ENCODE peak calls at places on chromosomes 6 and 20, in five cellular contexts. O, S, J, K and C are unnamed samples.

GRCh38 chr20:7571521-7572065 is 368.7 kb downstream of the HAO1 start:
- DNase-seq in S (no peak), J (no peak), O (no peak), K (no peak), C (no peak)

GRCh38 chr6:133977983-133978895 is 25.2 kb downstream of the TBPL1 start:
- DNase-seq in J (no peak), S (no peak), K (peak; percentile 27), O (peak; percentile 24), C (no peak)

GRCh38 chr6:30842754-30843610 is 41.3 kb upstream of the DDR1 start:
- DNase-seq in K (no peak), S (peak; percentile 73), J (no peak), O (no peak), C (no peak)

GRCh38 chr6:10170816-10171215 is 244.1 kb downstream of the TFAP2A start:
- DNase-seq in J (no peak), O (no peak), S (no peak), K (no peak), C (no peak)

GRCh38 chr6:162907876-162908481 is 180.2 kb downstream of the PACRG start:
- DNase-seq in J (no peak), K (no peak), O (no peak), S (no peak), C (no peak)

GRCh38 chr20:20666359-20666758 is 46.1 kb downstream of the RALGAPA2 start:
- DNase-seq in K (no peak), S (peak; percentile 72), O (no peak), J (no peak), C (no peak)

GRCh38 chr20:62899633-62900051 is 26.7 kb downstream of the DIDO1 start:
- DNase-seq in K (peak; percentile 41), S (peak; percentile 22), O (peak; percentile 47), J (no peak), C (no peak)

GRCh38 chr6:56026461-56027180 is 151.2 kb upstream of the BMP5 start:
- DNase-seq in J (no peak), O (no peak), S (no peak), K (no peak), C (no peak)

GRCh38 chr6:139483082-139483481 is 108.6 kb upstream of the CITED2 start:
- DNase-seq in S (no peak), K (no peak), J (no peak), O (no peak), C (no peak)

GRCh38 chr6:36642913-36643817 is 35.3 kb upstream of the CDKN1A start:
- DNase-seq in K (peak; percentile 97), J (peak; percentile 72), S (peak; percentile 84), O (peak; percentile 97), C (peak; percentile 82)

GRCh38 chr6:159467473-159468041 is 225.5 kb downstream of the SOD2 start:
- DNase-seq in S (no peak), J (no peak), O (no peak), K (no peak), C (no peak)

GRCh38 chr20:8744228-8744844 is 324.6 kb upstream of the PLCB4 start:
- DNase-seq in J (no peak), O (no peak), K (no peak), S (no peak), C (no peak)

GRCh38 chr6:139533573-139534471 is 159.4 kb upstream of the CITED2 start:
- DNase-seq in J (no peak), S (peak; percentile 43), O (peak; percentile 46), K (peak; percentile 61), C (peak; percentile 10)

GRCh38 chr20:25584905-25585704 is at the start of gene NINL:
- DNase-seq in J (peak; percentile 60), S (peak; percentile 75), K (peak; percentile 64), O (peak; percentile 74), C (peak; percentile 49)

GRCh38 chr6:16762265-16762546 is 946 bp upstream of the ATXN1 start:
- DNase-seq in K (no peak), O (no peak), J (no peak), S (no peak), C (no peak)

GRCh38 chr6:31822038-31822821 is 5.3 kb upstream of the HSPA1B start:
- DNase-seq in J (peak; percentile 89), O (peak; percentile 92), K (peak; percentile 94), S (peak; percentile 89), C (peak; percentile 89)

GRCh38 chr20:57794600-57795346 is 85.0 kb upstream of the PMEPA1 start:
- DNase-seq in K (no peak), J (no peak), S (no peak), O (no peak), C (no peak)

GRCh38 chr20:48197034-48197433 is 411.8 kb upstream of the SULF2 start:
- DNase-seq in O (no peak), K (no peak), J (no peak), S (no peak), C (no peak)

GRCh38 chr20:3045042-3045815 is 623 bp upstream of the MRPS26 start:
- DNase-seq in J (no peak), K (peak; percentile 74), S (peak; percentile 79), O (no peak), C (peak; percentile 74)

GRCh38 chr20:34983995-34984735 is 28.5 kb downstream of the MYH7B start:
- DNase-seq in O (no peak), K (no peak), S (no peak), J (no peak), C (no peak)

DNA sequence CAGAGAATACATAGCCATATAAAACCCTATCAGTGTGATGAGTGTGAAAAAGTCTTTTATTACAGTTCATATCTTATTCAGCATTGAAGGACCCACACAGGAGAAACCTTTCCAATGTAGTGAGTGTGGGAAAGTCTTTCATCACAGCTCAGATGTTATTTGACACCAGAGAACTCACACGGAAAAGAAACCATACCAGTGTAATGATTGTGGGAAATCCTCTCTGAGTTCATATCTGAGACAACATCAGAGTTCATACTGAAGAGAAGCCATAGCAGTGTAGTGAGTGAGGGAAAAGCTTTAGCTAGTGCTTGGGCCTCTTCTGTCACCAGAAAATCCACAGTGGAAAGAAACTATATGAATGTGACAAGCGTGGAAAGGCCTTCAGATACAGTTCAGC is 8.6 kb upstream of the ZSCAN16 start:
- DNase-seq in K (no peak), J (no peak), O (no peak), S (no peak), C (no peak)
- H3K36me3 ChIP-seq in K (peaks cover 6% of the 10 kb centered on the region), J (peaks cover 61% of the 10 kb centered on the region), O (no peaks in the 10 kb centered on the region), S (peaks cover 10% of the 10 kb centered on the region), C (no peaks in the 10 kb centered on the region)

GRCh38 chr6:17949168-17949567 is 38.3 kb downstream of the KIF13A start:
- DNase-seq in J (no peak), O (no peak), K (no peak), S (no peak), C (no peak)

GRCh38 chr6:17941318-17941717 is 46.1 kb downstream of the KIF13A start:
- DNase-seq in J (no peak), O (no peak), K (no peak), S (no peak), C (no peak)

GRCh38 chr6:17948725-17949124 is 38.7 kb downstream of the KIF13A start:
- DNase-seq in S (no peak), O (no peak), K (no peak), J (no peak), C (no peak)

GRCh38 chr6:17945111-17945510 is 42.3 kb downstream of the KIF13A start:
- DNase-seq in J (no peak), K (no peak), O (no peak), S (no peak), C (no peak)

GRCh38 chr6:17945575-17945974 is 41.9 kb downstream of the KIF13A start:
- DNase-seq in S (no peak), J (no peak), O (no peak), K (no peak), C (no peak)
- TF ChIP-seq POLR2A in S (no peak), J (no peak), O (no peak), K (no peak), C (no peak)

DNA sequence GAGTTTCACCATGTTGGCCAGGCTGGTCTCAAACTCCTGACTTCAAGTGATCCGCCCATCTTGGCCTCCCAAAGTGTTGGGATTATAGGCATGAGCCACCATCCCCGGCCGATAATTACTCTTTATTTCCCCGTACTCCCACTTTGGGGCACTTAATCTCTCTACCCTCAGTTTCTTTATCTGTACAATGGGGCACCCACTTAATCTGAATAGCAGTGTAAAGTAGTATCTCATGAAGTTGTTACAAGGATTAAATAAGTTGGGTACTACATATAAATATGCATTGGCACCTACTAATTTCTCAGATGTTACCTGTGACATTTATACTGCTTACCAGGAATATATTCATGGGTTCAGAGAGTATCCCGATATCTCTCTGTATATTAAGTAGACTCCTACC is 15.2 kb downstream of the GINM1 start:
- DNase-seq in O (no peak), S (no peak), J (no peak), K (no peak), C (no peak)
- H3K36me3 ChIP-seq in O (no peaks in the 10 kb centered on the region), S (no peaks in the 10 kb centered on the region), J (peaks cover 93% of the 10 kb centered on the region), K (no peaks in the 10 kb centered on the region), C (no peaks in the 10 kb centered on the region)

GRCh38 chr20:21820688-21821087 is 115.2 kb downstream of the PAX1 start:
- DNase-seq in S (no peak), O (no peak), J (no peak), K (no peak), C (no peak)
- TF ChIP-seq POLR2A in S (no peak), O (no peak), J (no peak), K (no peak), C (no peak)

GRCh38 chr20:433300-433975 is 25.3 kb downstream of the RBCK1 start:
- DNase-seq in J (no peak), S (no peak), O (no peak), K (no peak), C (no peak)
- H3K36me3 ChIP-seq in J (peaks cover 80% of the 10 kb centered on the region), S (peaks cover 43% of the 10 kb centered on the region), O (no peaks in the 10 kb centered on the region), K (no peaks in the 10 kb centered on the region), C (peaks cover 10% of the 10 kb centered on the region)

GRCh38 chr20:60365882-60366281 is 407.7 kb downstream of the CDH26 start:
- DNase-seq in O (no peak), K (no peak), J (no peak), S (no peak), C (no peak)
- TF ChIP-seq POLR2A in O (no peak), K (no peak), J (no peak), S (no peak), C (no peak)

DNA sequence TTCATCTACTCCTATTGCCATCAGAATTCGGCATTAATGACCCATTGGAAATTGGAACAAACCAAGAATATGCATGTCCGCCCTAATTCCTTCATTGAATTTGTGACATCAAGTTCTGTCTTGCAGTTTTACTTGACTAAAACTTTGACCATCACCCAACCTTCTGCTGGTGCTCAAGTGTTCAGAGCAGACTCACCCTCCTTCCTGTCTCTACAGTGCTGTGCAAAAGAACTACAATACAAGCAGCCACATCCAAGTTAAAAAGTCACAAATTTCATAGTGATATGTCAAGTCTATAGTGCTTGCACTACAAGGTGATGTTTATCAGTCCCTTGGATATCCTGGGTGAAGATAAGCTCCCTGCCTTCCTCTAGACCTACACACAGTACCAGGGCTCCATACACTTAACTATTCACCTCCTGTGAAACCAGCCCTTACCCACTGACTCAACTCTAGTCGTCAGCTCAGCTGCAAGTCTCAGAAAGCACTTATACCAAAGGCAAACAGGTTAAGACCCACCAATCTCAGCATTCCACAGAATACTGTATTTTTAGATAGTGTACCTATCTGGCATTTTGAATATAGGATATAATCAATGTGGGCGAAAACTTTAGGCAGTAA is 23.6 kb downstream of the SNX5 start:
- DNase-seq in S (no peak), J (no peak), O (no peak), K (no peak), C (no peak)
- H3K36me3 ChIP-seq in S (peaks cover 77% of the 10 kb centered on the region), J (peaks cover 97% of the 10 kb centered on the region), O (no peaks in the 10 kb centered on the region), K (peaks cover 5% of the 10 kb centered on the region), C (peaks cover 3% of the 10 kb centered on the region)

GRCh38 chr6:41074692-41075436 is 2.1 kb downstream of the NFYA start:
- DNase-seq in J (no peak), O (peak; percentile 41), K (no peak), S (peak; percentile 49), C (peak; percentile 15)
- TF ChIP-seq POLR2A in J (no peak), O (no peak), K (no peak), S (no peak), C (no peak)